ENCODE peak calls at places on chromosomes 5 and 9, in six cellular contexts. One of them, this sample, is unnamed.
A peak's percentile ranks its signal among the peaks of the same experiment; 100 is the strongest.

GRCh38 chr5:34682926-34683623 is 26.9 kb downstream of the RAI14 start:
- DNase-seq in breast epithelium: no peak
- DNase-seq in transverse colon: peak; percentile 9
- DNase-seq in HCT116: peak; percentile 16
- DNase-seq in sigmoid colon: no peak
- DNase-seq in GM12878: no peak
- DNase-seq in this sample: no peak

GRCh38 chr5:161399996-161400562 is 146.4 kb downstream of the GABRB2 start:
- DNase-seq in sigmoid colon: no peak
- DNase-seq in GM12878: no peak
- DNase-seq in HCT116: no peak
- DNase-seq in breast epithelium: no peak
- DNase-seq in transverse colon: no peak
- DNase-seq in this sample: no peak

GRCh38 chr5:170554566-170555267 is 50.9 kb downstream of the KCNIP1 start:
- DNase-seq in transverse colon: peak; percentile 19
- DNase-seq in sigmoid colon: peak; percentile 85
- DNase-seq in breast epithelium: no peak
- DNase-seq in HCT116: no peak
- DNase-seq in GM12878: no peak
- DNase-seq in this sample: no peak

GRCh38 chr9:14961372-14962068 is 51.3 kb upstream of the FREM1 start:
- DNase-seq in HCT116: no peak
- DNase-seq in GM12878: no peak
- DNase-seq in breast epithelium: no peak
- DNase-seq in transverse colon: peak; percentile 34
- DNase-seq in sigmoid colon: no peak
- DNase-seq in this sample: no peak

GRCh38 chr5:134549714-134550113 is 24.2 kb downstream of the JADE2 start:
- DNase-seq in HCT116: no peak
- DNase-seq in breast epithelium: no peak
- DNase-seq in GM12878: no peak
- DNase-seq in transverse colon: no peak
- DNase-seq in sigmoid colon: no peak
- DNase-seq in this sample: no peak

GRCh38 chr5:54531536-54531935 is 14.0 kb downstream of the SNX18 start:
- DNase-seq in GM12878: no peak
- DNase-seq in breast epithelium: no peak
- DNase-seq in transverse colon: no peak
- DNase-seq in sigmoid colon: no peak
- DNase-seq in HCT116: no peak
- DNase-seq in this sample: no peak

GRCh38 chr9:79955300-79955699 is 383.5 kb downstream of the TLE4 start:
- DNase-seq in HCT116: no peak
- DNase-seq in transverse colon: no peak
- DNase-seq in sigmoid colon: no peak
- DNase-seq in GM12878: no peak
- DNase-seq in breast epithelium: no peak
- DNase-seq in this sample: peak; percentile 13

GRCh38 chr5:14449052-14449661 is 132.4 kb upstream of the OTULINL start:
- DNase-seq in HCT116: no peak
- DNase-seq in sigmoid colon: no peak
- DNase-seq in transverse colon: peak; percentile 41
- DNase-seq in breast epithelium: no peak
- DNase-seq in GM12878: no peak
- DNase-seq in this sample: no peak

GRCh38 chr5:148491793-148492184 is 108.0 kb downstream of the FBXO38 start:
- DNase-seq in HCT116: no peak
- DNase-seq in GM12878: no peak
- DNase-seq in breast epithelium: no peak
- DNase-seq in sigmoid colon: no peak
- DNase-seq in transverse colon: no peak
- DNase-seq in this sample: no peak

GRCh38 chr5:124790895-124791732 is 44.7 kb upstream of the ZNF608 start:
- DNase-seq in transverse colon: peak; percentile 26
- DNase-seq in breast epithelium: no peak
- DNase-seq in GM12878: no peak
- DNase-seq in sigmoid colon: no peak
- DNase-seq in HCT116: no peak
- DNase-seq in this sample: no peak

GRCh38 chr5:58060971-58061370 is 398.9 kb downstream of the PLK2 start:
- DNase-seq in sigmoid colon: no peak
- DNase-seq in transverse colon: no peak
- DNase-seq in breast epithelium: no peak
- DNase-seq in GM12878: no peak
- DNase-seq in HCT116: no peak
- DNase-seq in this sample: no peak

GRCh38 chr5:11719888-11720481 is 184.3 kb downstream of the CTNND2 start:
- DNase-seq in transverse colon: peak; percentile 25
- DNase-seq in sigmoid colon: no peak
- DNase-seq in breast epithelium: peak; percentile 20
- DNase-seq in GM12878: no peak
- DNase-seq in HCT116: no peak
- DNase-seq in this sample: peak; percentile 53

GRCh38 chr9:79946718-79947117 is 375.0 kb downstream of the TLE4 start:
- DNase-seq in HCT116: no peak
- DNase-seq in breast epithelium: no peak
- DNase-seq in GM12878: no peak
- DNase-seq in transverse colon: no peak
- DNase-seq in sigmoid colon: no peak
- DNase-seq in this sample: no peak

GRCh38 chr5:96794757-96795156 is 13.0 kb downstream of the ERAP1 start:
- DNase-seq in transverse colon: no peak
- DNase-seq in GM12878: no peak
- DNase-seq in HCT116: no peak
- DNase-seq in sigmoid colon: no peak
- DNase-seq in breast epithelium: no peak
- DNase-seq in this sample: no peak

GRCh38 chr9:132207839-132208615 is 46.2 kb downstream of the NTNG2 start:
- DNase-seq in breast epithelium: no peak
- DNase-seq in sigmoid colon: no peak
- DNase-seq in HCT116: no peak
- DNase-seq in GM12878: no peak
- DNase-seq in transverse colon: no peak
- DNase-seq in this sample: no peak

GRCh38 chr9:36793277-36793676 is 220.6 kb downstream of the MELK start:
- DNase-seq in GM12878: no peak
- DNase-seq in sigmoid colon: no peak
- DNase-seq in transverse colon: no peak
- DNase-seq in HCT116: peak; percentile 32
- DNase-seq in breast epithelium: no peak
- DNase-seq in this sample: no peak

GRCh38 chr9:40907657-40908624 is 220.5 kb downstream of the FOXD4L6 start:
- DNase-seq in transverse colon: no peak
- DNase-seq in breast epithelium: no peak
- DNase-seq in HCT116: no peak
- DNase-seq in GM12878: no peak
- DNase-seq in sigmoid colon: no peak
- DNase-seq in this sample: no peak

GRCh38 chr5:154077692-154078091 is 38.9 kb downstream of the MFAP3 start:
- DNase-seq in breast epithelium: no peak
- DNase-seq in HCT116: no peak
- DNase-seq in transverse colon: no peak
- DNase-seq in GM12878: no peak
- DNase-seq in sigmoid colon: no peak
- DNase-seq in this sample: no peak

GRCh38 chr9:95833549-95834178 is 41.8 kb upstream of the ERCC6L2 start:
- DNase-seq in HCT116: no peak
- DNase-seq in breast epithelium: no peak
- DNase-seq in transverse colon: no peak
- DNase-seq in sigmoid colon: no peak
- DNase-seq in GM12878: no peak
- DNase-seq in this sample: no peak

GRCh38 chr9:95830768-95831167 is 44.7 kb upstream of the ERCC6L2 start:
- DNase-seq in sigmoid colon: no peak
- DNase-seq in transverse colon: no peak
- DNase-seq in HCT116: no peak
- DNase-seq in breast epithelium: no peak
- DNase-seq in GM12878: no peak
- DNase-seq in this sample: no peak

GRCh38 chr9:95834281-95834907 is 41.1 kb upstream of the ERCC6L2 start:
- DNase-seq in HCT116: no peak
- DNase-seq in GM12878: no peak
- DNase-seq in sigmoid colon: no peak
- DNase-seq in transverse colon: no peak
- DNase-seq in breast epithelium: no peak
- DNase-seq in this sample: no peak

GRCh38 chr9:95835398-95835797 is 40.1 kb upstream of the ERCC6L2 start:
- DNase-seq in breast epithelium: no peak
- DNase-seq in transverse colon: no peak
- DNase-seq in GM12878: no peak
- DNase-seq in sigmoid colon: no peak
- DNase-seq in HCT116: no peak
- DNase-seq in this sample: no peak

DNA sequence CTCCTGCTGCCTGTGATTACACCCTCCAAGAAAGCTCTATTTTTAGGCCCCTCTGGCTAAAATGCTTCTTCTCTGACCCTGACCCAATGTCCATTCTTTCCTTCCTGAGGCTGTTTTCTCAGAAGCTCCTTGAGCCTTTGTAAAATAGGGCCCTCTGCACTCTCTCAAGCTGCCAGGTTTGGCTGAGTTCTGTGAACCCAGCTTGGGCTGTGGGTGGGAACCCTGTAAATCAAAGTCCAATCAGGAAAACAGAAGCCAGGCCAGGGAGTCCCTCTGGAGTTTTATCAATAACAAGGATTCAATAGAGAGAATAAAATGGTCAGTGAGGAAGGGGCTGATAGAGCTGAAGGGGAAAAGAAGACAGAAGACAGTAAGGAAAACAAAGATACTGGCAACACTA is 43.7 kb upstream of the ERCC6L2 start:
- DNase-seq in transverse colon: peak; percentile 30
- DNase-seq in HCT116: no peak
- DNase-seq in sigmoid colon: no peak
- DNase-seq in GM12878: no peak
- DNase-seq in breast epithelium: no peak
- DNase-seq in this sample: no peak
- H3K27ac ChIP-seq in transverse colon: peak overlapping the region; percentile 11
- H3K27ac ChIP-seq in HCT116: no peak overlapping the region
- H3K27ac ChIP-seq in sigmoid colon: peak overlapping the region; percentile 66
- H3K27ac ChIP-seq in GM12878: no peak overlapping the region
- H3K27ac ChIP-seq in breast epithelium: no peak overlapping the region
- H3K27ac ChIP-seq in this sample: no peak overlapping the region

GRCh38 chr9:34332370-34332964 is 3.1 kb downstream of the NUDT2 start:
- DNase-seq in breast epithelium: no peak
- DNase-seq in HCT116: peak; percentile 28
- DNase-seq in transverse colon: no peak
- DNase-seq in sigmoid colon: no peak
- DNase-seq in GM12878: peak; percentile 12
- DNase-seq in this sample: peak; percentile 20

GRCh38 chr9:34331191-34331590 is 1.8 kb downstream of the NUDT2 start:
- DNase-seq in GM12878: no peak
- DNase-seq in transverse colon: no peak
- DNase-seq in breast epithelium: no peak
- DNase-seq in HCT116: no peak
- DNase-seq in sigmoid colon: no peak
- DNase-seq in this sample: no peak

GRCh38 chr9:34328983-34329832 is at the start of the genes KIF24 and NUDT2:
- DNase-seq in GM12878: peak; percentile 100
- DNase-seq in transverse colon: peak; percentile 97
- DNase-seq in HCT116: peak; percentile 100
- DNase-seq in breast epithelium: peak; percentile 99
- DNase-seq in sigmoid colon: peak; percentile 99
- DNase-seq in this sample: peak; percentile 100

GRCh38 chr9:34326690-34327089 is 2.4 kb downstream of the KIF24 start:
- DNase-seq in breast epithelium: no peak
- DNase-seq in GM12878: no peak
- DNase-seq in transverse colon: no peak
- DNase-seq in sigmoid colon: no peak
- DNase-seq in HCT116: no peak
- DNase-seq in this sample: no peak

GRCh38 chr9:34328500-34328982 is 527 bp downstream of the KIF24 start:
- DNase-seq in HCT116: no peak
- DNase-seq in sigmoid colon: no peak
- DNase-seq in transverse colon: no peak
- DNase-seq in breast epithelium: no peak
- DNase-seq in GM12878: peak; percentile 5
- DNase-seq in this sample: peak; percentile 61
- TF ChIP-seq POLR2AphosphoS5 in HCT116: no peak
- TF ChIP-seq POLR2AphosphoS5 in sigmoid colon: no peak
- TF ChIP-seq POLR2AphosphoS5 in transverse colon: no peak
- TF ChIP-seq POLR2AphosphoS5 in breast epithelium: no peak
- TF ChIP-seq POLR2AphosphoS5 in GM12878: no peak
- TF ChIP-seq POLR2AphosphoS5 in this sample: no peak

DNA sequence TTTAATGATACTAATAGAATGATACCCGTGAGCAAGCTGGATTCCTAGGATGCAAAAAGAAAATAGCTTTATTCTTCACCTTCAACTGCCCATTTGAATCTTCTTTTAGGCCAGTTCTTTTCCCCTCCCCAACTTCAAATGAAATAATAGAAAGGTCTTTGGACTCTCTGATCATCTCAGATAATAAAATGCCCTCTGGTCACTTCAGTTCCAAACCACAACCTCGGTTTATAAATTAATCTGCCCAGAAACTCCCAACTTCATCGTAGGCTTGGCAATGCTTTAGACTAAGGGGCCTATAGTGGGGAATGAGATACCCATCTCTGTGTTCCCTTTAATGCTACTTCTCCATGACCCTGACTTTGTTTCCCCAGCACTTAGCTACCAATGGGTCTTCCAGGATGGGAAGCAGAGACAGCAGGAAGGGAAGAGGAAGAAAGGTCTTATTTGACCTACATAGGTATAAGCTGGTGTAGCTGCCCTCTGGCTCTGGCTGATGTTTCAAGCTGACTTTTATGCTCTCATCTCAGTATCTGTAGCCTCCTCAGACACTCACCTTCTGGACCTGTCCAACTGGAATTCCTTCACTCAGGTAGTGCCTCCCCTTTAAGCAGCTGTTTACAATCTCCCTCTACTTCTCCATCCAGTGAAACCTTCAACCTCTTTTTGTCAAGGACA is 47.2 kb upstream of the RAD23B start:
- DNase-seq in breast epithelium: no peak
- DNase-seq in GM12878: no peak
- DNase-seq in HCT116: no peak
- DNase-seq in transverse colon: no peak
- DNase-seq in sigmoid colon: no peak
- DNase-seq in this sample: no peak
- H3K27ac ChIP-seq in breast epithelium: no peak overlapping the region
- H3K27ac ChIP-seq in GM12878: no peak overlapping the region
- H3K27ac ChIP-seq in HCT116: no peak overlapping the region
- H3K27ac ChIP-seq in transverse colon: no peak overlapping the region
- H3K27ac ChIP-seq in sigmoid colon: no peak overlapping the region
- H3K27ac ChIP-seq in this sample: no peak overlapping the region

GRCh38 chr5:141510160-141510559 is 21.3 kb downstream of the PCDHGC5 start:
- DNase-seq in GM12878: no peak
- DNase-seq in transverse colon: no peak
- DNase-seq in HCT116: no peak
- DNase-seq in sigmoid colon: no peak
- DNase-seq in breast epithelium: no peak
- DNase-seq in this sample: no peak

GRCh38 chr5:141513021-141513626 is 24.2 kb downstream of the PCDHGC5 start:
- DNase-seq in HCT116: no peak
- DNase-seq in transverse colon: no peak
- DNase-seq in GM12878: no peak
- DNase-seq in sigmoid colon: no peak
- DNase-seq in breast epithelium: no peak
- DNase-seq in this sample: no peak

GRCh38 chr5:141511771-141512325 is 23.0 kb downstream of the PCDHGC5 start:
- DNase-seq in sigmoid colon: no peak
- DNase-seq in breast epithelium: no peak
- DNase-seq in transverse colon: no peak
- DNase-seq in GM12878: no peak
- DNase-seq in HCT116: no peak
- DNase-seq in this sample: no peak

GRCh38 chr5:141512390-141513020 is 23.6 kb downstream of the PCDHGC5 start:
- DNase-seq in sigmoid colon: peak; percentile 93
- DNase-seq in HCT116: peak; percentile 32
- DNase-seq in breast epithelium: peak; percentile 78
- DNase-seq in GM12878: no peak
- DNase-seq in transverse colon: peak; percentile 90
- DNase-seq in this sample: peak; percentile 38

GRCh38 chr5:141510850-141511718 is 22.2 kb downstream of the PCDHGC5 start:
- DNase-seq in sigmoid colon: no peak
- DNase-seq in HCT116: no peak
- DNase-seq in GM12878: peak; percentile 80
- DNase-seq in transverse colon: no peak
- DNase-seq in breast epithelium: no peak
- DNase-seq in this sample: no peak
- TF ChIP-seq POLR2AphosphoS5 in sigmoid colon: no peak
- TF ChIP-seq POLR2AphosphoS5 in HCT116: no peak
- TF ChIP-seq POLR2AphosphoS5 in GM12878: peak; percentile 71
- TF ChIP-seq POLR2AphosphoS5 in transverse colon: no peak
- TF ChIP-seq POLR2AphosphoS5 in breast epithelium: no peak
- TF ChIP-seq POLR2AphosphoS5 in this sample: no peak